ENCODE peak calls at places on chromosomes 11 and 22, in eight cellular contexts. Q is HS-5; W is NCI-H2081; Y is stimulated activated CD4-positive, alpha-beta T cell treated with anti-CD3 and anti-CD28 coated beads, Interleukin-15, amount 100 ng/mL, for 24 hours; L is NCI-H1105; V is uterus; K is SW 1271; X is suprapubic skin. H is an unnamed sample.

GRCh38 chr22:19807161-19807913 is 46.8 kb downstream of the TBX1 start:
- DNase-seq in Q (no peak), W (no peak), Y (no peak), L (no peak), V (peak), K (no peak), X (peak), H (no peak)

GRCh38 chr11:74139151-74139918 is 31.5 kb downstream of the C2CD3 start:
- DNase-seq in Q (no peak), W (no peak), Y (no peak), L (no peak), V (no peak), K (no peak), X (no peak), H (no peak)

GRCh38 chr11:68282141-68282860 is 10.5 kb upstream of the C11orf24 start:
- DNase-seq in Q (no peak), W (no peak), Y (peak), L (no peak), V (no peak), K (no peak), X (no peak), H (no peak)

GRCh38 chr22:44305455-44305854 is 7.3 kb downstream of the SHISAL1 start:
- DNase-seq in Q (no peak), W (no peak), Y (no peak), L (no peak), V (no peak), K (no peak), X (no peak), H (no peak)

GRCh38 chr11:117743121-117743815 is 53.7 kb downstream of the DSCAML1 start:
- DNase-seq in Q (no peak), W (peak), Y (no peak), L (peak), V (no peak), K (no peak), X (no peak), H (no peak)

GRCh38 chr11:8361664-8362210 is 98.1 kb upstream of the LMO1 start:
- DNase-seq in Q (no peak), W (no peak), Y (no peak), L (no peak), V (no peak), K (no peak), X (no peak), H (no peak)

GRCh38 chr22:22371031-22371541 is 126.5 kb downstream of the VPREB1 start:
- DNase-seq in Q (no peak), W (no peak), Y (no peak), L (no peak), V (no peak), K (no peak), X (no peak), H (no peak)

GRCh38 chr11:128686045-128686741 is 7.7 kb upstream of the FLI1 start:
- DNase-seq in Q (no peak), W (no peak), Y (peak), L (no peak), V (no peak), K (no peak), X (no peak), H (no peak)

GRCh38 chr22:31829505-31829904 is 75.7 kb downstream of the DEPDC5 start:
- DNase-seq in Q (peak), W (no peak), Y (peak), L (no peak), V (peak), K (peak), X (no peak), H (no peak)

GRCh38 chr11:8707541-8708270 is 25.1 kb downstream of the RPL27A start:
- DNase-seq in Q (no peak), W (no peak), Y (no peak), L (no peak), V (peak), K (no peak), X (no peak), H (no peak)

GRCh38 chr11:11822946-11823345 is 18.8 kb upstream of the USP47 start:
- DNase-seq in Q (no peak), W (no peak), Y (no peak), L (no peak), V (no peak), K (no peak), X (no peak), H (no peak)

GRCh38 chr11:69899957-69900821 is 81.0 kb upstream of the FGF3 start:
- DNase-seq in Q (no peak), W (no peak), Y (no peak), L (no peak), V (no peak), K (no peak), X (no peak), H (no peak)

GRCh38 chr11:86395061-86395551 is 20.4 kb downstream of the CCDC81 start:
- DNase-seq in Q (no peak), W (no peak), Y (no peak), L (no peak), V (peak), K (no peak), X (no peak), H (no peak)

GRCh38 chr22:24188705-24189248 is 7.5 kb downstream of the SUSD2 start:
- DNase-seq in Q (no peak), W (no peak), Y (no peak), L (no peak), V (no peak), K (no peak), X (no peak), H (no peak)

GRCh38 chr11:80417681-80418080 is 976.9 kb upstream of the TENM4 start:
- DNase-seq in Q (no peak), W (no peak), Y (no peak), L (no peak), V (no peak), K (no peak), X (no peak), H (no peak)

GRCh38 chr22:23233746-23234408 is 53.6 kb downstream of the BCR start:
- DNase-seq in Q (no peak), W (no peak), Y (peak), L (no peak), V (no peak), K (no peak), X (no peak), H (no peak)

GRCh38 chr11:113174862-113175261 is 139.5 kb upstream of the TTC12 start:
- DNase-seq in Q (no peak), W (no peak), Y (no peak), L (no peak), V (no peak), K (no peak), X (no peak), H (no peak)

GRCh38 chr22:44107341-44107740 is 73.4 kb upstream of the PARVG start:
- DNase-seq in Q (no peak), W (no peak), Y (no peak), L (no peak), V (no peak), K (no peak), X (no peak), H (peak)

GRCh38 chr11:1168721-1169161 is 11.0 kb downstream of the MUC5AC start:
- DNase-seq in Q (no peak), W (no peak), Y (no peak), L (no peak), V (no peak), K (no peak), X (no peak), H (no peak)

GRCh38 chr11:84965484-84965883 is 661.7 kb downstream of the DLG2 start:
- DNase-seq in Q (no peak), W (no peak), Y (no peak), L (no peak), V (no peak), K (no peak), X (no peak), H (no peak)

H was measured in left colon.